ENCODE peak calls at places on chromosomes 7 and 10, in four cellular contexts. F, X, P and R are unnamed samples. For H3K27me3, the result is how much of the 10 kb centered on the place peaks cover.

GRCh38 chr10:75624632-75625031 is 193.2 kb downstream of the LRMDA start:
- DNase-seq in F (no peak), X (no peak), P (no peak), R (no peak)

GRCh38 chr10:36110097-36110496 is 468.0 kb upstream of the FZD8 start:
- DNase-seq in F (no peak), X (no peak), P (no peak), R (no peak)

GRCh38 chr7:100655908-100656674 is at the start of gene ACTL6B:
- DNase-seq in F (peak), X (peak), P (no peak), R (no peak)

GRCh38 chr10:30816812-30817193 is 187.2 kb upstream of the LYZL2 start:
- DNase-seq in F (no peak), X (no peak), P (no peak), R (peak)

GRCh38 chr7:107850671-107851070 is 40.3 kb upstream of the DLD start:
- DNase-seq in F (no peak), X (no peak), P (no peak), R (no peak)

GRCh38 chr7:98133621-98134266 is 27.1 kb downstream of the LMTK2 start:
- DNase-seq in F (no peak), X (no peak), P (no peak), R (no peak)

GRCh38 chr10:71292624-71293445 is 26.2 kb upstream of the SLC29A3 start:
- DNase-seq in F (no peak), X (no peak), P (no peak), R (no peak)

GRCh38 chr7:143345428-143345900 is 17.0 kb downstream of the FAM131B start:
- DNase-seq in F (peak), X (peak), P (no peak), R (no peak)

GRCh38 chr7:150738092-150739044 is 1.1 kb downstream of the GIMAP5 start:
- DNase-seq in F (no peak), X (peak), P (no peak), R (no peak)

GRCh38 chr7:816300-816750 is 16.0 kb upstream of the SUN1 start:
- DNase-seq in F (peak), X (peak), P (peak), R (peak)

GRCh38 chr7:37916017-37916672 is 472 bp downstream of the SFRP4 start:
- DNase-seq in F (peak), X (peak), P (peak), R (peak)

GRCh38 chr7:122304996-122305421 is 459 bp upstream of the FEZF1 start:
- DNase-seq in F (no peak), X (no peak), P (no peak), R (no peak)

GRCh38 chr10:106311590-106311989 is 852.9 kb downstream of the SORCS1 start:
- DNase-seq in F (no peak), X (no peak), P (no peak), R (no peak)

GRCh38 chr10:129622736-129623135 is 155.7 kb downstream of the MGMT start:
- DNase-seq in F (no peak), X (no peak), P (no peak), R (no peak)

GRCh38 chr7:152333134-152333533 is 102.7 kb downstream of the KMT2C start:
- DNase-seq in F (no peak), X (no peak), P (no peak), R (no peak)

GRCh38 chr7:1040790-1041189 is 3.6 kb upstream of the GPR146 start:
- DNase-seq in F (no peak), X (no peak), P (no peak), R (no peak)

GRCh38 chr10:101011517-101012423 is 12.2 kb downstream of the LZTS2 start:
- DNase-seq in F (no peak), X (no peak), P (no peak), R (no peak)

GRCh38 chr7:45885264-45885882 is 2.9 kb upstream of the IGFBP1 start:
- DNase-seq in F (no peak), X (no peak), P (no peak), R (no peak)

GRCh38 chr10:91799580-91799975 is 1.4 kb downstream of the TNKS2 start:
- DNase-seq in F (no peak), X (no peak), P (no peak), R (no peak)

GRCh38 chr7:101496017-101496416 is 133.1 kb downstream of the MYL10 start:
- DNase-seq in F (no peak), X (no peak), P (no peak), R (no peak)

GRCh38 chr7:38463277-38464224 is 167.6 kb downstream of the AMPH start:
- DNase-seq in F (no peak), X (no peak), P (peak), R (no peak)

GRCh38 chr7:137886266-137886665 is 39.5 kb upstream of the DGKI start:
- DNase-seq in F (no peak), X (no peak), P (no peak), R (no peak)

GRCh38 chr10:56522166-56522565 is 161.1 kb upstream of the ZWINT start:
- DNase-seq in F (no peak), X (no peak), P (no peak), R (no peak)

GRCh38 chr7:2209146-2209960 is 23.4 kb downstream of the MAD1L1 start:
- DNase-seq in F (peak), X (peak), P (peak), R (peak)

DNA sequence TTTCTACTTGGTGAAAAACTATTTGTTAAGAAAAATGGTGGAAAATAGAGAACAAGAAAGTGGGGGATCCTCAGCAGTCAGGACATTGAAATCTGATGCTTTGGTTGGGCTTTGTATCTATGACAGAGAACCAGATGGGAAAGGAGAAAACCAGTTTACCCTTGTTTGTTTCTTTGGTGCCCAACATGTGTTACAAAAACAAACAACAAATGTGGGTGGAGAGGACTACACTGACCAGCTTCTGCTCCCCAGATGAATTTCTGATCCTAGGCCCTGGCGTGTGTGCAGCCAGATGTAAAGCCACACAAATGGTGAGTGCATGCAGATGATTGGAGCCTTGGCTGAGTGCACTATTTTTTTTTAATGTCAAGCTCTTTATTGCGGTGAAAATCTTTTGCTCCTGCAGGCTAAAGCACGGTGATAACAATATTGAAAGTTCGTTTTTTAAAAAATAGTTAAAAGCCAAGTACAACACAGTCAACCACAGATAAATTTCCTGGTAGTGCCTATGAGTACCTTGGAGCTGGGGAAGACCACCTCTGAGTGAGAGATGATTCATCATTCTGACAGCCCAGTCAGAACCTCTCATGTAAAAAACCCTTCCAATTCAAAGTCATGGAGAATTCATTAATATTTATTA is 163.8 kb downstream of the AGMO start:
- DNase-seq in F (no peak), X (no peak), P (no peak), R (no peak)
- H3K4me3 ChIP-seq in F (no peak), X (no peak), P (no peak), R (no peak)

GRCh38 chr10:5616871-5617270 is 49.5 kb downstream of the ASB13 start:
- DNase-seq in F (no peak), X (no peak), P (no peak), R (no peak)
- H3K27ac ChIP-seq in F (peak), X (no peak), P (no peak), R (peak)

GRCh38 chr7:131686833-131687232 is 130.4 kb upstream of the PODXL start:
- DNase-seq in F (no peak), X (no peak), P (no peak), R (no peak)
- H3K27me3 ChIP-seq in F (under half), X (under half), P (under half), R (half or more)

GRCh38 chr10:86169066-86169465 is 197.5 kb downstream of the GRID1 start:
- DNase-seq in F (no peak), X (no peak), P (no peak), R (no peak)

GRCh38 chr10:86167101-86167761 is 199.4 kb downstream of the GRID1 start:
- DNase-seq in F (no peak), X (no peak), P (no peak), R (peak)

GRCh38 chr10:86168256-86168655 is 198.3 kb downstream of the GRID1 start:
- DNase-seq in F (no peak), X (no peak), P (no peak), R (peak)

GRCh38 chr10:86169506-86170254 is 196.9 kb downstream of the GRID1 start:
- DNase-seq in F (no peak), X (no peak), P (no peak), R (peak)

DNA sequence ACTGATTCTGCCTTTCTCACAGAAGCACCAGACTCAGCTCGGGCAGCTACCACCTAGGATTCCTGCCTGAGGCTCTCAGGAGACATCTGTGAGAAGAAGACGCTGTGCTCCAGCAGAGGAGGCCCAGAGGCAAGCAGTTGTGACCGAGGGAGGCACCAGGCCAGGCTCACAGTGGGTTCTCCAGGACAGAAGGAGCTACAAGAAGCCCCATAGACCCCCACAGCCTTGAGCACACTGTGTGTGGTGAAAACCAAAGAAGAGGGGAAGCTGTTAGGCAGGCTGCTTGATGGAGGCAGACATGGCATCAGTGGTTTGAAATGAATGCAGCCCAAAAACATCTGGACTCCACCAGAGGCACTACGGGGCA is 198.8 kb downstream of the GRID1 start:
- DNase-seq in F (no peak), X (no peak), P (no peak), R (peak)
- H3K4me3 ChIP-seq in F (no peak), X (no peak), P (no peak), R (no peak)

GRCh38 chr7:6262206-6262605 is 10.2 kb downstream of the CYTH3 start:
- DNase-seq in F (no peak), X (no peak), P (no peak), R (no peak)
- H3K27ac ChIP-seq in F (peak), X (no peak), P (peak), R (peak)

DNA sequence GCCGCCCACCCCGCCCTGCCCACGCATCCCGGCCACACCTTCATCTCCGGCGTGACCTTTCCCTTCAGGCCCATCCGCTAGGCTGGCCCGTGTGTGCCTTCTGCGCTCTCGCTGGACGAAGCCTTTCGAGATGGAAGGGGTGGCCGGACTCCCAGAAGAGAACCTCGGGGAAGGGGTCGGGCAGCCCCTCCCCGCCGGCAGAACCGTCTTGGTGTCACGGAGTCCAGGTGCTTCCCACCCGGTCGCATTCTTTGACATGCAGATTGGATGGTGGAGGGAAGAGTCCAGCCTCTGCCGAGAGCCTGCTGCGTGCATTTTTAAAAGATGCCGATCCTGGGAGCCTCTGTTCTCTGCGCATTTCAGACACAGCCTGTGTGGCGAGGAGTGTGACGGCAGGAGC is 7.3 kb upstream of the ZNF853 start:
- DNase-seq in F (no peak), X (no peak), P (no peak), R (no peak)
- H3K27me3 ChIP-seq in F (under half), X (under half), P (under half), R (under half)

GRCh38 chr10:61774031-61774430 is 111.3 kb downstream of the CABCOCO1 start:
- DNase-seq in F (no peak), X (no peak), P (no peak), R (no peak)
- H3K4me3 ChIP-seq in F (no peak), X (no peak), P (no peak), R (no peak)

GRCh38 chr10:116708877-116709276 is 33.5 kb downstream of the HSPA12A start:
- DNase-seq in F (no peak), X (no peak), P (no peak), R (no peak)
- H3K27ac ChIP-seq in F (no peak), X (no peak), P (peak), R (peak)

GRCh38 chr10:46094931-46095755 is 49.1 kb upstream of the MSMB start:
- DNase-seq in F (no peak), X (no peak), P (no peak), R (no peak)
- H3K27me3 ChIP-seq in F (under half), X (under half), P (under half), R (under half)

DNA sequence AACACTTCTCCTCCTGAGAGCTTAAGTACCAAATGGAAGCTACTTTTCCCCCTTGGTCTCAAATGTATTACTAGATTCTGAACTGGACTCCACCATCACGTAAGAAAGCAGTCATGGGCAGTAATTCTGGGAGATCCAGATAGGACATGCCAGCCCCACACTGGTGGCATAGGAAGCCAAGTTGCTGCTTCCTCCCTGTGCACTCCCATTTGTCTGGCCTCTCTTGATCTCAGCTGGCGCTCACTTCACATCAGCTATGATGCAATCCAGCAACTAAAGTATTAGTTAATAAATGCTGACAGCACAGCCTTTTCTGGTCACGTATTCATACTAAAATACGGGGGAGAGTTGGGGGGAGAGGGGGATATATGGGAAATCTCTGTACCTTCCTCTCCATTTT is 3.4 kb upstream of the IL6 start:
- DNase-seq in F (no peak), X (no peak), P (no peak), R (peak)
- H3K4me3 ChIP-seq in F (no peak), X (no peak), P (no peak), R (no peak)